ENCODE peak calls at places on chromosome 16, in six cellular contexts. M is tibial nerve, H is transverse colon, R is SK-N-SH, F is A549, G is HepG2. T is an unnamed sample. For H3K4me1, the result is how much of the 10 kb centered on the place peaks cover.

GRCh38 chr16:35295856-35296255 is 1836.4 kb downstream of the TP53TG3F start:
- DNase-seq in M (no peak), H (no peak), R (no peak), F (no peak), G (no peak), T (no peak)

GRCh38 chr16:89701425-89702406 is at the start of gene SPATA2L:
- DNase-seq in M (peak), H (peak), R (peak), F (peak), G (peak), T (peak)

GRCh38 chr16:57859331-57859730 is 57.0 kb upstream of the KIFC3 start:
- DNase-seq in M (no peak), H (no peak), R (no peak), F (peak), G (peak), T (no peak)

GRCh38 chr16:55184619-55185018 is 139.4 kb upstream of the IRX6 start:
- DNase-seq in M (no peak), H (no peak), R (peak), F (no peak), G (no peak), T (no peak)

GRCh38 chr16:85201566-85201965 is 89.3 kb upstream of the CIBAR2 start:
- DNase-seq in M (no peak), H (no peak), R (no peak), F (no peak), G (no peak), T (no peak)

GRCh38 chr16:35725949-35726348 is 2266.5 kb downstream of the TP53TG3F start:
- DNase-seq in M (no peak), H (no peak), R (no peak), F (no peak), G (no peak), T (no peak)

GRCh38 chr16:84239910-84240309 is at the start of gene KCNG4:
- DNase-seq in M (no peak), H (no peak), R (peak), F (no peak), G (no peak), T (no peak)

GRCh38 chr16:77514500-77515225 is 79.8 kb upstream of the ADAMTS18 start:
- DNase-seq in M (no peak), H (no peak), R (no peak), F (no peak), G (no peak), T (no peak)

GRCh38 chr16:3147046-3147756 is 12.4 kb downstream of the ZNF213 start:
- DNase-seq in M (no peak), H (no peak), R (no peak), F (no peak), G (no peak), T (no peak)

GRCh38 chr16:17302620-17303019 is 168.1 kb downstream of the XYLT1 start:
- DNase-seq in M (no peak), H (no peak), R (no peak), F (no peak), G (no peak), T (no peak)

GRCh38 chr16:77469639-77470038 is 34.8 kb upstream of the ADAMTS18 start:
- DNase-seq in M (no peak), H (no peak), R (no peak), F (no peak), G (no peak), T (no peak)

GRCh38 chr16:50657251-50657650 is 23.9 kb downstream of the SNX20 start:
- DNase-seq in M (no peak), H (no peak), R (no peak), F (no peak), G (no peak), T (no peak)

GRCh38 chr16:46736695-46737094 is 11.4 kb downstream of the MYLK3 start:
- DNase-seq in M (no peak), H (no peak), R (no peak), F (no peak), G (no peak), T (peak)

GRCh38 chr16:87435399-87436224 is 43.5 kb downstream of the MAP1LC3B start:
- DNase-seq in M (no peak), H (no peak), R (peak), F (no peak), G (no peak), T (no peak)

GRCh38 chr16:86395477-86395876 is 114.8 kb upstream of the FOXF1 start:
- DNase-seq in M (no peak), H (no peak), R (no peak), F (no peak), G (no peak), T (no peak)
- H3K4me1 ChIP-seq in M (under half), H (under half), R (under half), F (under half), G (under half), T (under half)

GRCh38 chr16:9126609-9127008 is 35.2 kb downstream of the HAPSTR1 start:
- DNase-seq in M (no peak), H (no peak), R (no peak), F (no peak), G (no peak), T (peak)
- TF ChIP-seq EP300 in M (no peak), H (no peak), R (no peak), F (no peak), G (no peak), T (no peak)

GRCh38 chr16:1169285-1170075 is 16.6 kb downstream of the CACNA1H start:
- DNase-seq in M (no peak), H (peak), R (no peak), F (no peak), G (no peak), T (peak)

GRCh38 chr16:1172651-1173050 is 19.7 kb downstream of the CACNA1H start:
- DNase-seq in M (no peak), H (no peak), R (no peak), F (no peak), G (no peak), T (no peak)

GRCh38 chr16:1170076-1170418 is 17.1 kb downstream of the CACNA1H start:
- DNase-seq in M (no peak), H (no peak), R (no peak), F (no peak), G (no peak), T (no peak)

GRCh38 chr16:1171854-1172428 is 19.0 kb downstream of the CACNA1H start:
- DNase-seq in M (no peak), H (peak), R (no peak), F (no peak), G (no peak), T (peak)

GRCh38 chr16:1171001-1171400 is 18.1 kb downstream of the CACNA1H start:
- DNase-seq in M (no peak), H (no peak), R (no peak), F (no peak), G (no peak), T (no peak)
- H3K27ac ChIP-seq in M (no peak), H (peak), R (no peak), F (peak), G (no peak), T (peak)

GRCh38 chr16:88629835-88630234 is 8.5 kb upstream of the IL17C start:
- DNase-seq in M (no peak), H (no peak), R (no peak), F (no peak), G (no peak), T (no peak)
- H3K4me1 ChIP-seq in M (under half), H (under half), R (under half), F (under half), G (under half), T (under half)

GRCh38 chr16:12245088-12245922 is 268.8 kb downstream of the SNX29 start:
- DNase-seq in M (no peak), H (no peak), R (no peak), F (no peak), G (no peak), T (no peak)
- TF ChIP-seq EP300 in M (no peak), H (no peak), R (no peak), F (no peak), G (no peak), T (no peak)

DNA sequence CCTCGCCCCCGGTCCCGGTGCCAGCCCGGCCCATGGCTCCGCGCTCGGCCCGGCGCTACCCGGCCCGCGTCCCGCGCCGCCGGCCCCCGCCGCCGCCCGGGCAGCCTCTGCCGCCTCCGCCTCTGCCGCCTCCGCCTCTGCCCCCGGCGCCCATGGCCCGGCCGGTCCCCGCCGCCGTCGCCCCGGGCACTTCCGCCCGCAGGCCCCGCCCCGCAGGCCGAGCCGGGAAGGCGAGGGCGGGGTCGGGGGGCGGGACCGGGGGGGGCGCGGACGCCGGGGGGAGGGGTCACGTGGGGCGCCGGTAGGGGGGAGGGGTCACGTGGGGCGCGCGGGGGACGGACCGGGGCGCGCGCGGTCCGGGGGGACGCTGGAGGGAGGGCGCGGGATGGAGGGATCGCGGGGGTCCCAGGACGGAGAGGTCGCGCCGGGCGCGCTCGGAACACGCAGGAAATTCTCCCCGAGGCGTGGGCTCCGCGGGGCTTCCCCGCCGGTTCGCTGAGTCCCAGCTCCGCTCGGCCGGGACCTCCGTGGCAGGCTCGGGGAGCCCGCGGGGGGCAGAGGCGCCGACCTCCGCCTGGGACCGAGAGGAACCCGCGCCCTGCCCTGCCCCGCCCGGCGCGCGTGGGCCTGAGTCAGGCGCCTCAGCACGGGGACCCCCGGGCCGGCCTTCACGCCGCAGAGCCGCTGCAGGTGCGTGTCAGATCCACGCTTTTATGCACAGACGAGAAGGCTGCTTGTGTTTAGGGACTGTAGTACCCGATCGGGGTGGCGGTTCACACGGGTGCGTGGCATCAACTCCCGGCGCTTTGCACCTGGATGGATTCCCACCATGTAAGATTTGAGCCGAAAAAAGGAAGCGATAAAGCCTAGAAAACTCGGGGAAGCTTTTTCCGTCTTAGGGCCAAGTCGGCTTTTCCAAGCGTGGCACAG is at the start of gene PGAP6:
- DNase-seq in M (peak), H (peak), R (peak), F (no peak), G (no peak), T (peak)
- H3K27ac ChIP-seq in M (peak), H (peak), R (peak), F (peak), G (peak), T (peak)

GRCh38 chr16:4382795-4383357 is 11.2 kb downstream of the VASN start:
- DNase-seq in M (no peak), H (no peak), R (no peak), F (no peak), G (no peak), T (no peak)

GRCh38 chr16:4379001-4379688 is 7.5 kb downstream of the VASN start:
- DNase-seq in M (no peak), H (no peak), R (no peak), F (no peak), G (no peak), T (no peak)

GRCh38 chr16:4380131-4381063 is 8.7 kb downstream of the VASN start:
- DNase-seq in M (no peak), H (no peak), R (no peak), F (no peak), G (no peak), T (no peak)

GRCh38 chr16:4381935-4382794 is 10.5 kb downstream of the VASN start:
- DNase-seq in M (no peak), H (no peak), R (no peak), F (no peak), G (no peak), T (no peak)

DNA sequence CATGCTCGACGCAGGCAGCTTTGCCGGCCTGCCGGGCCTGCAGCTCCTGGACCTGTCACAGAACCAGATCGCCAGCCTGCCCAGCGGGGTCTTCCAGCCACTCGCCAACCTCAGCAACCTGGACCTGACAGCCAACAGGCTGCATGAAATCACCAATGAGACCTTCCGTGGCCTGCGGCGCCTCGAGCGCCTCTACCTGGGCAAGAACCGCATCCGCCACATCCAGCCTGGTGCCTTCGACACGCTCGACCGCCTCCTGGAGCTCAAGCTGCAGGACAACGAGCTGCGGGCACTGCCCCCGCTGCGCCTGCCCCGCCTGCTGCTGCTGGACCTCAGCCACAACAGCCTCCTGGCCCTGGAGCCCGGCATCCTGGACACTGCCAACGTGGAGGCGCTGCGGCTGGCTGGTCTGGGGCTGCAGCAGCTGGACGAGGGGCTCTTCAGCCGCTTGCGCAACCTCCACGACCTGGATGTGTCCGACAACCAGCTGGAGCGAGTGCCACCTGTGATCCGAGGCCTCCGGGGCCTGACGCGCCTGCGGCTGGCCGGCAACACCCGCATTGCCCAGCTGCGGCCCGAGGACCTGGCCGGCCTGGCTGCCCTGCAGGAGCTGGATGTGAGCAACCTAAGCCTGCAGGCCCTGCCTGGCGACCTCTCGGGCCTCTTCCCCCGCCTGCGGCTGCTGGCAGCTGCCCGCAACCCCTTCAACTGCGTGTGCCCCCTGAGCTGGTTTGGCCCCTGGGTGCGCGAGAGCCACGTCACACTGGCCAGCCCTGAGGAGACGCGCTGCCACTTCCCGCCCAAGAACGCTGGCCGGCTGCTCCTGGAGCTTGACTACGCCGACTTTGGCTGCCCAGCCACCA is 9.7 kb downstream of the VASN start:
- DNase-seq in M (no peak), H (no peak), R (no peak), F (no peak), G (no peak), T (no peak)
- H3K4me1 ChIP-seq in M (half or more), H (under half), R (half or more), F (under half), G (under half), T (under half)

GRCh38 chr16:20382202-20382948 is 22.2 kb downstream of the PDILT start:
- DNase-seq in M (no peak), H (no peak), R (no peak), F (no peak), G (no peak), T (no peak)
- TF ChIP-seq EP300 in M (no peak), H (no peak), R (no peak), F (no peak), G (no peak), T (no peak)

GRCh38 chr16:72847187-72848044 is 200.5 kb downstream of the ZFHX3 start:
- DNase-seq in M (no peak), H (no peak), R (peak), F (peak), G (peak), T (no peak)
- H3K27ac ChIP-seq in M (peak), H (peak), R (peak), F (peak), G (no peak), T (peak)

DNA sequence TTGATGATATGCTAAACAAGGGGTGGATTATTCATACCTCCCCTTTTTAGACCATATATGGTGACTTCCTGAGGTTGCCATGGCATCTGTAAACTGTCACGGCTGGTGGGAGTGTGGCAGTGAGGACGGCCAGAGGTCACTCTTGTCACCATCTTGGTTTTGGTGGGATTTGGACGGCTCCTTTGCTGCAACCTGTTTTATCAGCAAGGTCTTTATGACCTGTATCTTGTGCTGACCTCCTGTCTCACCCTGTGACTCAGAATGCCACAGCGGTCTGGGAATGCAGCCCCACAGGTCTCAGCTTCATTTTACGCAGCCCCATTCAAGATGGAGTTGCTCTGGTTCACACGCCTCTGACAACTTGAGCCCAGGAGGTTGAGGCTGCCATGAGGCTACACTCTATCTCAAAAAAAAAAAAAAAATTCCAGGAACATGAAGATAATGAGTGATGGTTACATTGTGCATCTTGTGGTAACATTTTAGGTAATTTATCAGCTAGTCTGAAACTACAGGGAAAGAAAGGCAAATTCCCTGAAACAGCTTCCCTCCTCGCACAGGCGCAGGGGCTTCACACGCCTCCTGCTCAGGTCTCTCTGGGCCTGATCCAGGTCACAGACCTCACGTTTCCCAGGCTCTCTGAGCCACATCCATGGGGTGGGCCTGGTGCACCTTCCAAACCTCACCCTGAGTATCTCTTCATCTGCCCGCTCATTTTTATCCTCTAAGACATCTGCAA is 15.3 kb upstream of the UBE2I start:
- DNase-seq in M (no peak), H (no peak), R (no peak), F (no peak), G (no peak), T (no peak)
- H3K4me1 ChIP-seq in M (under half), H (under half), R (under half), F (under half), G (half or more), T (under half)

T was measured in sigmoid colon.